ENCODE peak calls at places on chromosome 10, in five cellular contexts. H is adrenal gland, N is tibial nerve, V is pancreas, P is foreskin fibroblast. C is an unnamed sample.

GRCh38 chr10:121379025-121379424 is 219.2 kb downstream of the FGFR2 start:
- DNase-seq in V (no peak), N (no peak), H (no peak), P (no peak), C (no peak)

GRCh38 chr10:109966961-109967738 is 40.6 kb upstream of the ADD3 start:
- DNase-seq in N (no peak), P (peak; percentile 66), V (no peak), H (no peak), C (peak; percentile 50)

GRCh38 chr10:119713744-119714483 is 11.9 kb upstream of the INPP5F start:
- DNase-seq in V (no peak), H (no peak), P (no peak), N (no peak), C (no peak)

GRCh38 chr10:43128331-43128730 is 9.9 kb upstream of the CSGALNACT2 start:
- DNase-seq in N (no peak), H (no peak), P (no peak), V (no peak), C (no peak)

GRCh38 chr10:73744690-73744994 is 470 bp downstream of the SEC24C start:
- DNase-seq in H (peak; percentile 65), P (peak; percentile 69), N (peak; percentile 30), V (peak; percentile 50), C (no peak)

GRCh38 chr10:120946497-120946896 is 95.3 kb downstream of the WDR11 start:
- DNase-seq in P (no peak), N (no peak), V (no peak), H (no peak), C (no peak)

GRCh38 chr10:123014772-123015171 is 6.0 kb downstream of the ACADSB start:
- DNase-seq in P (no peak), H (no peak), N (no peak), V (no peak), C (no peak)

GRCh38 chr10:22427890-22428571 is 82.7 kb downstream of the SPAG6 start:
- DNase-seq in H (peak; percentile 29), N (no peak), V (no peak), P (peak; percentile 95), C (peak; percentile 58)

GRCh38 chr10:91034494-91035157 is 113.7 kb upstream of the ANKRD1 start:
- DNase-seq in P (peak; percentile 77), N (peak; percentile 57), V (peak; percentile 34), H (peak; percentile 67), C (no peak)

GRCh38 chr10:132739225-132739613 is 46.7 kb downstream of the NKX6-2 start:
- DNase-seq in P (no peak), V (no peak), N (no peak), H (no peak), C (no peak)

GRCh38 chr10:79314761-79315601 is 32.3 kb upstream of the PPIF start:
- DNase-seq in V (no peak), N (no peak), P (peak; percentile 34), H (no peak), C (no peak)

GRCh38 chr10:76973515-76974289 is 663.9 kb downstream of the KCNMA1 start:
- DNase-seq in H (no peak), V (no peak), P (peak; percentile 90), N (no peak), C (peak; percentile 7)

GRCh38 chr10:15254808-15255655 is 86.5 kb upstream of the NMT2 start:
- DNase-seq in H (no peak), V (peak; percentile 55), N (peak; percentile 31), P (no peak), C (no peak)

GRCh38 chr10:24518981-24519597 is 204.6 kb downstream of the ARHGAP21 start:
- DNase-seq in V (peak; percentile 46), P (peak; percentile 84), H (peak; percentile 54), N (peak; percentile 29), C (peak; percentile 21)
- TF ChIP-seq CTCF in V (peak; percentile 74), P (peak; percentile 79), H (peak; percentile 67), N (peak; percentile 78), C (peak; percentile 86)

GRCh38 chr10:32139223-32140073 is 83.2 kb upstream of the KIF5B start:
- DNase-seq in H (peak; percentile 96), N (peak; percentile 30), V (peak; percentile 63), P (peak; percentile 97), C (peak; percentile 71)
- TF ChIP-seq CTCF in H (no peak), N (no peak), V (no peak), P (no peak), C (peak; percentile 8)

DNA sequence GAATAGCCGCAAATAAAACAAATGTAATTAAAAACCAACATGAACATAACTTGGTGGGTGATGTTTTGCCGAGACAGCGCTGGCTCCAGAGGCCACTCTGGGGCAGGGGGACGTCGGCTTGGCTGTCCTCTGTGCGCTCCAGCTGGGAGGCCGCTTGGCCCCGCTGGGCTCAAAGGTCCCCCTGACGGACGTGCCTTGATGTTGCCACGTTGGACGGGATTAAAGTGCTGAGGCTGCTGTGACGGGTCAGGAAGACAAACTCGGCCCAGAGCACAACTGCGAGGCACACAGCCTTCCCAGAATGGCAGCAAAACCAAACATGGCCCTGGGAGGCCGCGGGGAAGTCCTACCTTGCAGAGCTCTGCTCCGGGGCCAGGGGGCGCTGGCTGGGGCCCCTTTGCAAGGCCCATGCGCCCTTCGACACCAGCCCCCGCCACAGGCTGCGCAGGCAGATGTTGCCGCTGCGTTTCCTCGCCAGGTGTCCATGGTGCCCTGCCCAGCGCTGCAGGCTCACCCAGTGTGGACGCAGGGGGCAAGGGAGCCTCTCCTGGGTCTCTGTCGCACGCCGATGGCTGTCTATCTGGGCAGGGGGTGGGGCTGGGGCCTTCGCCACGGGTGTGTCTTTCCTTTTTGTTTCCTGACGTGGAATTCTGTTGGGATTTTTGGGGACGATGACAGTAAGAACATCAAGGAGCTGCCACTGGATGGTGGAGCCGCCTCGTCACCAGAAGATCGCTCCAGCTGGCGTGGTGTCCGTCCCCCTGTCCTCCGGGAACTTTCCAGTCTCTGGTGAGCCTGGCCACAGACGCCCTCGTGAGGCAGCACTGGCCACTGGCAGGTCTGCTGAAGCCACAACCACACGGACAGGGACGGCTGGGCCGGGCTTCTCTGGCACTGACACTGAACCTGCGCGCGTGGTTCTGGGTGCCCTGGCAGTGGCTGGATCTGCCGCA is 99.6 kb upstream of the DIP2C start:
- DNase-seq in H (peak; percentile 93), N (no peak), V (peak; percentile 70), P (peak; percentile 88), C (peak; percentile 20)
- TF ChIP-seq CTCF in H (peak; percentile 75), N (peak; percentile 77), V (no peak), P (peak; percentile 72), C (peak; percentile 75)

GRCh38 chr10:31346953-31347352 is 27.9 kb downstream of the ZEB1 start:
- DNase-seq in P (no peak), N (no peak), H (no peak), V (no peak), C (no peak)
- TF ChIP-seq CTCF in P (no peak), N (no peak), H (no peak), V (no peak), C (no peak)

GRCh38 chr10:93356516-93356915 is 125.6 kb downstream of the MYOF start:
- DNase-seq in P (no peak), V (no peak), H (no peak), N (no peak), C (no peak)

GRCh38 chr10:93357680-93358079 is 124.5 kb downstream of the MYOF start:
- DNase-seq in N (no peak), V (no peak), H (no peak), P (peak; percentile 64), C (no peak)

GRCh38 chr10:93352638-93353383 is 129.3 kb downstream of the MYOF start:
- DNase-seq in P (peak; percentile 66), N (no peak), H (no peak), V (no peak), C (no peak)
- TF ChIP-seq CTCF in P (peak; percentile 53), N (peak; percentile 75), H (peak; percentile 66), V (peak; percentile 74), C (peak; percentile 57)

DNA sequence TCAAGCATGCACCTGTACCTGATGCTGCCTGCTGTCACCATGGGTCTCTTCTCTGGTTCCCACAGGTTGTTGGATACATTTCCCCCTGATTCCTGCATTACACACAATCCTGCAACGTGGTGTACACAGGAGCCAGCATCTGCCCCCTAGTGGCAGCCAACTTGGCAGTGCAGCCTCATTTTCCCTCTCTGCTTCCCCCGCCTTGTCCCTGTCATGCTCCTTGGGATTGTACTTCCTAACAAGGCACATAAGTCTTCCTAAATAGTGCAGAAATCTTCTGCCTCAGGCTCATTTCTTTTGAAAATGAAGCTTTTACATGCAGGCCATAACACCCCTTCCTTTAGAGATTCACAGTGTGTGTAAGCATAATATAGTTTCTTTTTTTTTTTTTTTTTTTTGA is 387.5 kb downstream of the CCSER2 start:
- DNase-seq in H (no peak), P (no peak), N (no peak), V (no peak), C (no peak)
- TF ChIP-seq CTCF in H (peak; percentile 31), P (peak; percentile 28), N (no peak), V (no peak), C (peak; percentile 24)